ENCODE peak calls at places on chromosomes 16 and 17, in six cellular contexts. N is mesendoderm, G is mesenchymal stem cell, Y is body of pancreas, U is neuronal stem cell, X is uterus. O is an unnamed sample. For H3K4me1, the result is how much of the 10 kb centered on the place peaks cover.

GRCh38 chr16:83420206-83420760 is 387.5 kb upstream of the HSBP1 start:
- DNase-seq in N (peak), G (peak), Y (no peak), U (peak), X (no peak), O (no peak)

GRCh38 chr17:1124238-1124699 is 55.5 kb downstream of the ABR start:
- DNase-seq in N (no peak), G (no peak), Y (no peak), U (no peak), X (no peak), O (no peak)

GRCh38 chr17:31843382-31843780 is 15.7 kb downstream of the COPRS start:
- DNase-seq in N (no peak), G (no peak), Y (no peak), U (no peak), X (no peak), O (no peak)

GRCh38 chr17:38507921-38508569 is 79.8 kb downstream of the ARHGAP23 start:
- DNase-seq in N (no peak), G (no peak), Y (no peak), U (no peak), X (no peak), O (no peak)

GRCh38 chr17:50903604-50904521 is 37.7 kb upstream of the TOB1 start:
- DNase-seq in N (no peak), G (peak), Y (no peak), U (no peak), X (no peak), O (no peak)

GRCh38 chr17:38893113-38893512 is 23.3 kb downstream of the LASP1 start:
- DNase-seq in N (peak), G (no peak), Y (no peak), U (no peak), X (no peak), O (no peak)

GRCh38 chr17:804541-805435 is 22.6 kb downstream of the MRM3 start:
- DNase-seq in N (no peak), G (no peak), Y (no peak), U (no peak), X (no peak), O (no peak)

GRCh38 chr16:4574919-4575705 is 19.0 kb downstream of the C16orf96 start:
- DNase-seq in N (peak), G (no peak), Y (peak), U (no peak), X (no peak), O (no peak)

GRCh38 chr17:2239882-2240430 is 63.6 kb downstream of the SMG6 start:
- DNase-seq in N (peak), G (peak), Y (peak), U (no peak), X (peak), O (peak)

GRCh38 chr16:1964046-1964505 is 550 bp downstream of the RPS2 start:
- DNase-seq in N (peak), G (peak), Y (no peak), U (no peak), X (no peak), O (no peak)

GRCh38 chr16:2783581-2784375 is 3.6 kb downstream of the PRSS33 start:
- DNase-seq in N (no peak), G (no peak), Y (no peak), U (no peak), X (peak), O (no peak)

GRCh38 chr17:43768382-43768781 is 9.8 kb upstream of the SOST start:
- DNase-seq in N (no peak), G (no peak), Y (peak), U (no peak), X (no peak), O (peak)

GRCh38 chr16:48011888-48012658 is 143.7 kb downstream of the ABCC12 start:
- DNase-seq in N (no peak), G (no peak), Y (no peak), U (no peak), X (no peak), O (no peak)
- H3K4me3 ChIP-seq in N (no peak), G (no peak), Y (no peak), U (no peak), X (no peak), O (no peak)

GRCh38 chr17:40442392-40443195 is 656 bp upstream of the IGFBP4 start:
- DNase-seq in N (peak), G (peak), Y (peak), U (no peak), X (peak), O (peak)
- H3K4me1 ChIP-seq in N (under half), G (under half), Y (under half), U (under half), X (under half), O (under half)

GRCh38 chr17:70344356-70345060 is 175.2 kb downstream of the KCNJ2 start:
- DNase-seq in N (no peak), G (peak), Y (no peak), U (no peak), X (no peak), O (no peak)
- H3K4me3 ChIP-seq in N (no peak), G (peak), Y (no peak), U (no peak), X (peak), O (no peak)

GRCh38 chr17:57077000-57077399 is 8.0 kb upstream of the AKAP1 start:
- DNase-seq in N (no peak), G (no peak), Y (no peak), U (no peak), X (no peak), O (no peak)

GRCh38 chr17:57071991-57072944 is 12.8 kb upstream of the AKAP1 start:
- DNase-seq in N (no peak), G (peak), Y (no peak), U (no peak), X (no peak), O (no peak)

GRCh38 chr17:57073626-57074025 is 11.4 kb upstream of the AKAP1 start:
- DNase-seq in N (no peak), G (no peak), Y (no peak), U (no peak), X (no peak), O (no peak)

GRCh38 chr17:57075785-57076184 is 9.3 kb upstream of the AKAP1 start:
- DNase-seq in N (no peak), G (no peak), Y (no peak), U (no peak), X (no peak), O (no peak)

DNA sequence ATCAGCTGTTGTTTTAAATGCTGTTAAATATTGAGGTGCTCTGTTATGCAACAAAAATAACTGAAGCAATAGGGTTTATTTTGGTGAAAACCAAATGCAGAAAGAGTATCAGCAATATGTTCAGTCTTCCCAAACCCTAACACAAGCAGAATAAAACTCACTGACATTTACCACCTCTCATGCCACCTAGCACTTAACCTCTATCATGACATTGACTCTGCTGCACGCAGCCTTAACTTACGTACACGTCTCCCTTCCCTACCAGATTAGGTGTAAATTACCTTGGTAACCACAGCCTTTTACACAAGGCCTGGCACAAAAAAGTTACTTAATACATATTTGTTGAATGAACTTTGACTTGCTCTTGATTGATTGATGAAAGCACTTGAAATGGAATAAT is 9.9 kb upstream of the AKAP1 start:
- DNase-seq in N (no peak), G (no peak), Y (no peak), U (no peak), X (no peak), O (no peak)
- H3K4me1 ChIP-seq in N (under half), G (under half), Y (under half), U (under half), X (under half), O (under half)

GRCh38 chr17:21166599-21167265 is 40.0 kb downstream of the DHRS7B start:
- DNase-seq in N (no peak), G (no peak), Y (no peak), U (no peak), X (no peak), O (no peak)

GRCh38 chr17:21167303-21167702 is 40.5 kb downstream of the DHRS7B start:
- DNase-seq in N (no peak), G (no peak), Y (no peak), U (no peak), X (no peak), O (no peak)

GRCh38 chr17:21164226-21165019 is 37.7 kb downstream of the DHRS7B start:
- DNase-seq in N (no peak), G (no peak), Y (no peak), U (no peak), X (no peak), O (no peak)

GRCh38 chr17:21168555-21168865 is 41.7 kb downstream of the DHRS7B start:
- DNase-seq in N (no peak), G (no peak), Y (no peak), U (no peak), X (no peak), O (no peak)

GRCh38 chr17:21165922-21166598 is 39.3 kb downstream of the DHRS7B start:
- DNase-seq in N (no peak), G (no peak), Y (no peak), U (no peak), X (peak), O (no peak)
- H3K4me3 ChIP-seq in N (no peak), G (peak), Y (no peak), U (no peak), X (no peak), O (no peak)

GRCh38 chr17:42518046-42518754 is 17.8 kb upstream of the NAGLU start:
- DNase-seq in N (no peak), G (peak), Y (peak), U (no peak), X (peak), O (peak)
- H3K4me1 ChIP-seq in N (under half), G (under half), Y (under half), U (half or more), X (half or more), O (under half)

O was measured in mucosa of descending colon.